ENCODE peak calls at places on chromosome 18, in five cellular contexts. L is fibroblast of lung; O is CD8-positive, alpha-beta T cell; B is tibial artery; P is hepatocyte. H is an unnamed sample. For H3K27me3, the result is how much of the 10 kb centered on the place peaks cover.

GRCh38 chr18:72868666-72869661 is 1.2 kb upstream of the NETO1 start:
- DNase-seq in O (no peak), B (no peak), P (no peak), L (no peak), H (no peak)

GRCh38 chr18:58495202-58495601 is 133.7 kb downstream of the ALPK2 start:
- DNase-seq in O (no peak), L (peak), B (no peak), P (no peak), H (no peak)

GRCh38 chr18:62505669-62506494 is 16.9 kb upstream of the ZCCHC2 start:
- DNase-seq in B (no peak), L (no peak), O (no peak), P (no peak), H (peak)

GRCh38 chr18:28041366-28041765 is 135.6 kb downstream of the CDH2 start:
- DNase-seq in L (peak), B (no peak), O (no peak), P (peak), H (no peak)

GRCh38 chr18:47560693-47561092 is 309.2 kb upstream of the SKOR2 start:
- DNase-seq in P (no peak), L (no peak), O (no peak), B (no peak), H (no peak)

GRCh38 chr18:53795061-53795460 is 429.4 kb downstream of the MBD2 start:
- DNase-seq in P (no peak), B (no peak), O (no peak), L (peak), H (peak)

GRCh38 chr18:74524097-74524496 is 10.2 kb upstream of the CNDP1 start:
- DNase-seq in B (peak), O (no peak), L (no peak), P (no peak), H (no peak)

GRCh38 chr18:54612237-54612636 is 21.2 kb downstream of the DYNAP start:
- DNase-seq in B (no peak), P (peak), O (no peak), L (peak), H (peak)

GRCh38 chr18:33051397-33051796 is 278.6 kb upstream of the KLHL14 start:
- DNase-seq in P (peak), O (no peak), L (peak), B (no peak), H (peak)

GRCh38 chr18:45874501-45875184 is 49.2 kb downstream of the SIGLEC15 start:
- DNase-seq in L (peak), O (no peak), B (no peak), P (no peak), H (no peak)

GRCh38 chr18:23737578-23737977 is 48.3 kb downstream of the LAMA3 start:
- DNase-seq in P (no peak), B (no peak), O (no peak), L (no peak), H (no peak)

GRCh38 chr18:11005528-11005927 is 143.8 kb downstream of the PIEZO2 start:
- DNase-seq in O (no peak), P (peak), B (no peak), L (peak), H (peak)

GRCh38 chr18:52002600-52002999 is 337.4 kb upstream of the DCC start:
- DNase-seq in P (no peak), L (no peak), O (no peak), B (no peak), H (no peak)

DNA sequence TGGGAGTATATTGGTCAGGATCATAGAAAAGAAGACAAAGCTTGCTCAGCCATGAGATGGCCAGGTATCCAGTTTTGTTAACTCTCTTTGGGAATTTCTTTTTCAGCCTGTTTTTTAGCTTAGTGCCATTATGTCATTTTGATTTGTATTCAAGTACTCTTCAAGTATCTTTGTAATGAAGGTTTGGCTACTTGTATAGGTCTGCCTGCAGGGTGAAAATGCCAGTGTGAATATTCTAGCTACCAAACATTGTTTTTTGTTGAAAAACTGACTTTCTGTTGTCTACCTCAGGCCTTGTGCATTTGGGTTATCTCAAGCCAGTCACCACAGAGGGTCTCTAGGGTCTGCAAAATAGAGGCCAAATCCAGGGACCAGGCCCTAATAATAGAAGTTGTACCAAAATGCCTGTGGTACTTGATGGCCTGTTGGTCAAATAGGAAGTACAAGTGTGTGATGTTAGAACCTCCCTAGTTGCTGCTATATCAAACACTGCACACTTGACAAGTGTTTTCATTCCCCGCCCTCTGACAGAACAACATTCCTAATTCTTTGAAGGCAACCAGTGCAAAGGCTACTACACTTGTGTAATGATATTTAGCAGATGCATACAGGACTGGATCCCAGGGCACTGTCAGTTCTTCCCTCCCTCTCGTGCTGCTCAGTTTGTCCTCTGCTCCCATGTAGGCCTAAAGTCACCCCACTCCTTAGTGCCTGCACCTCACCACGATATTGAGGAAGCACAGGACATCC is 36.4 kb downstream of the RNMT start:
- DNase-seq in P (no peak), L (no peak), B (no peak), O (no peak), H (no peak)
- H3K4me3 ChIP-seq in P (no peak), L (no peak), B (no peak), O (no peak), H (no peak)

DNA sequence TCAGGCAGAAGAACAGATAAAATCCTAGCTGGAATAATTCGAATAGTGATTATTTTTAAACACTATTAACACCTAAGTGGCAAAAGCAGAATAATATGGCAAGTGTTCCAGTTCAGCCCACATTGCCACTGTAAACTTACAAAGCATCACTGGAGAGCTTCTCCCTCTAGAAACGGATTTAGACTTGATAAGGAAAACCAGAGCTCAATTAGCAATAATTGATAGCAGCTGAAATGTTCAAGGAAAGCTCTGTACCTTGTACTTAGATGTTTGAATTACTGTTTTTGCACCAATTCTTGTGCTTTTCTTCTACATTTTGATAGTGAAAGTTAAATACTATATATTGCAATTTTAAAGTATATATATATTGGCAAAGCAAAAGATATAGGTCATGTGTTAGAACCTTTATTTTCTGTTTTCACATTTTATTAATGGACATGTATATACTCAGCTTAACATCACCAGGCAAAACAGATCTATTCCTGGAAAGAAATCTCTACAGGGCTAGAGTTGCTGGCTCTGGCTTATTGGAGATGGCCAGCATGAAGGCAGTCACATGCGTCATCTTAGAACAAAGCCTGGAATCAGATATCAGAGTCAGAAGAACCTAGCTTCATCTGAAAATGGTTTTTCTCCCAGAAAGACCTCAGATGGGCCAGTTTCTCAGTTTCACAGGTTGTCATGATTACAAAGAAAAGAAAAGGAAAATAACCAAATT is 149.1 kb upstream of the CTAGE1 start:
- DNase-seq in O (no peak), L (no peak), B (no peak), P (no peak), H (no peak)
- H3K27me3 ChIP-seq in O (under half), L (under half), B (under half), P (under half), H (under half)

GRCh38 chr18:76264851-76265250 is 230.2 kb downstream of the ZNF516 start:
- DNase-seq in L (no peak), P (no peak), B (no peak), O (no peak), H (no peak)
- TF ChIP-seq CTCF in L (no peak), P (no peak), B (no peak), O (no peak), H (no peak)

DNA sequence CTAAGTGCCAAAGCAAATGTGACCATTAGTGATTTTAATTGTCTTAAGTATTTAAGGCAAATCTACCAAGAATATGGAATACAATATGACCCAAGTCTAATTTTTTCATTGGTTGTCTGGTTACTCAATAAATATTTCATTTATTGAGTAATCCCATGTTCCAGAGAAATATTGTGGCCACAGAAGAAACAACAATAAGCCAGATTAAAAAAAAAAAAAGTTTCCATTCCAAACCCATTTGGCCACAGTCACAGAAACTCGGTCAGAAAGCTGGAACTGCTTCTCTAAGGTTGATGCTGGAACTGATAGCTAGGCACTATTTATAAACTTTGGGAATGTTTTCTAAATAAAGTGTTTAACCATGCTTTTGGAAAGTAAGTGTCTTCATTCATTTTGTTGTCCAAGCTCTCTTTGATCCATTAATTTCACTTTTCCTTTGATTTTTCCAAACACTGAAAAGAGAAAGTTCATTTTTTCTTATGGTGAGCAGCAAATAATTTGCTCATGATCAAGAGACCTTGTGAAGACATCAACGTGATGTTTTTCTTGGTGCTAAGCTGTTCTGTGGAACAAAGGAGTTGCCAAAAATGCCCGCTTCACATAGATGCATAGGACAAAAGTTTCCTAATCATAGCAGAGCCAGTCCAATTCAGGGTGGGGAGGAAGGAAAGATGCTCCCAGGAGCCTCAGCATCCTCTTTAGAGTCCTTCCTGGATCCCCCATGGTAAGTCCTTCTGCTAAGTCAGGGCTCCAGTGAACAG is 72.1 kb upstream of the CCBE1 start:
- DNase-seq in B (no peak), O (no peak), P (no peak), L (peak), H (no peak)
- H3K4me3 ChIP-seq in B (no peak), O (no peak), P (no peak), L (no peak), H (no peak)

GRCh38 chr18:37567061-37567993 is 1.7 kb upstream of the CELF4 start:
- DNase-seq in B (no peak), L (no peak), P (no peak), O (no peak), H (no peak)
- H3K27me3 ChIP-seq in B (half or more), L (under half), P (half or more), O (under half), H (under half)

DNA sequence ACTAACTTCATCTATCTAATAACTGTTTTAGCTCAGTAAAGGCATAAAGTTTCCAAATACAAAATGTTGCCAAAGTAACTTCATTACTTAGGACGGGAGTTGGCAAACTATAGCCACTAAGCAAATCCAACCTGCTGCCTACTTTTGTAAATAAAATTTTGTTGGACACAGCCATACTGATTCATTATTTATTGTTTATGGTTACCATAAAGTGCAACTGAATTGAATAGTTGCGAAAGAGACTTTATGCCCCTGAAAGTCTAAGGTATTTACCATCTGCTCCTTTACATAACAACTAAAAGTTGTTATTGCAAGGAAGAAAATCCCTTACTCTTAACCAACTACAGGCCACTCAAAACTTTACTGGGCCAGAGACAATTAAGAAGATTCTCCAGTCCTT is 256.7 kb upstream of the RBBP8 start:
- DNase-seq in O (no peak), B (no peak), L (no peak), P (no peak), H (peak)
- TF ChIP-seq CTCF in O (no peak), B (no peak), L (no peak), P (no peak), H (no peak)

GRCh38 chr18:9894454-9895068 is 8.8 kb downstream of the TXNDC2 start:
- DNase-seq in L (no peak), B (no peak), O (no peak), P (no peak), H (peak)
- H3K4me3 ChIP-seq in L (no peak), B (no peak), O (no peak), P (no peak), H (no peak)